ENCODE peak calls at places on chromosomes 16 and 17, in five cellular contexts. J is thyroid gland, B is PC-3, X is spleen, I is dorsolateral prefrontal cortex. Z is an unnamed sample.

GRCh38 chr16:69089091-69089912 is 16.2 kb upstream of the HAS3 start:
- DNase-seq in J (peak), B (no peak), X (no peak), I (no peak), Z (peak)

GRCh38 chr16:85179344-85180046 is 67.2 kb upstream of the CIBAR2 start:
- DNase-seq in J (no peak), B (no peak), X (no peak), I (no peak), Z (no peak)

GRCh38 chr17:34781571-34782108 is 179.6 kb downstream of the CCT6B start:
- DNase-seq in J (no peak), B (no peak), X (no peak), I (peak), Z (no peak)

GRCh38 chr17:40304464-40304863 is 4.5 kb upstream of the RARA start:
- DNase-seq in J (no peak), B (no peak), X (no peak), I (no peak), Z (no peak)

GRCh38 chr17:47335101-47335936 is 11.6 kb downstream of the EFCAB13 start:
- DNase-seq in J (no peak), B (no peak), X (no peak), I (no peak), Z (no peak)

GRCh38 chr17:72151565-72152391 is 31.0 kb downstream of the SOX9 start:
- DNase-seq in J (peak), B (peak), X (no peak), I (peak), Z (no peak)

GRCh38 chr16:85398050-85398451 is 215.1 kb upstream of the GSE1 start:
- DNase-seq in J (no peak), B (no peak), X (peak), I (peak), Z (no peak)

GRCh38 chr16:1612320-1613111 is at the start of gene CRAMP1:
- DNase-seq in J (no peak), B (no peak), X (no peak), I (no peak), Z (no peak)

GRCh38 chr16:49700222-49700927 is 155.5 kb downstream of the ZNF423 start:
- DNase-seq in J (peak), B (no peak), X (no peak), I (no peak), Z (no peak)

GRCh38 chr16:80852261-80852872 is 48.0 kb upstream of the CDYL2 start:
- DNase-seq in J (no peak), B (peak), X (no peak), I (no peak), Z (peak)

GRCh38 chr17:15494821-15495220 is 27.4 kb upstream of the CDRT4 start:
- DNase-seq in J (no peak), B (no peak), X (no peak), I (no peak), Z (no peak)

GRCh38 chr16:12573730-12574383 is 229.8 kb downstream of the CPPED1 start:
- DNase-seq in J (peak), B (peak), X (peak), I (peak), Z (no peak)

GRCh38 chr16:76123966-76124365 is 153.2 kb upstream of the CNTNAP4 start:
- DNase-seq in J (no peak), B (no peak), X (no peak), I (no peak), Z (no peak)

GRCh38 chr17:3660311-3660891 is 8.0 kb downstream of the TAX1BP3 start:
- DNase-seq in J (no peak), B (no peak), X (no peak), I (no peak), Z (no peak)

GRCh38 chr16:30394603-30395154 is 541 bp upstream of the ZNF48 start:
- DNase-seq in J (no peak), B (no peak), X (no peak), I (no peak), Z (no peak)

GRCh38 chr16:67093098-67093732 is 16.5 kb upstream of the PHAF1 start:
- DNase-seq in J (no peak), B (no peak), X (no peak), I (no peak), Z (no peak)

GRCh38 chr17:77432791-77433190 is 292.0 kb downstream of the SEC14L1 start:
- DNase-seq in J (no peak), B (no peak), X (no peak), I (no peak), Z (no peak)

GRCh38 chr17:50420419-50421112 is 5.5 kb upstream of the ACSF2 start:
- DNase-seq in J (no peak), B (no peak), X (no peak), I (no peak), Z (no peak)

GRCh38 chr17:6551909-6552768 is 4.2 kb downstream of the PITPNM3 start:
- DNase-seq in J (peak), B (peak), X (no peak), I (no peak), Z (no peak)

GRCh38 chr17:83067718-83068261 is 11.6 kb upstream of the METRNL start:
- DNase-seq in J (no peak), B (peak), X (peak), I (no peak), Z (no peak)

GRCh38 chr17:1783834-1784611 is 22.2 kb downstream of the SERPINF1 start:
- DNase-seq in J (peak), B (peak), X (peak), I (no peak), Z (no peak)

GRCh38 chr17:77755410-77755963 is 203.0 kb upstream of the TNRC6C start:
- DNase-seq in J (no peak), B (no peak), X (no peak), I (peak), Z (no peak)

GRCh38 chr16:27110524-27110896 is 43.8 kb downstream of the C16orf82 start:
- DNase-seq in J (no peak), B (no peak), X (no peak), I (no peak), Z (no peak)

GRCh38 chr17:21041753-21042433 is 918 bp downstream of the USP22 start:
- DNase-seq in J (peak), B (peak), X (peak), I (peak), Z (no peak)

GRCh38 chr17:21043296-21044232 is 753 bp upstream of the USP22 start:
- DNase-seq in J (peak), B (peak), X (peak), I (peak), Z (peak)

GRCh38 chr17:21037117-21037803 is 5.6 kb downstream of the USP22 start:
- DNase-seq in J (no peak), B (peak), X (no peak), I (no peak), Z (no peak)

GRCh38 chr17:21042434-21043295 is at the start of gene USP22:
- DNase-seq in J (peak), B (no peak), X (peak), I (peak), Z (peak)

GRCh38 chr17:21039839-21040575 is 2.8 kb downstream of the USP22 start:
- DNase-seq in J (peak), B (peak), X (no peak), I (no peak), Z (no peak)
- TF ChIP-seq CTCF in J (peak), B (peak), X (peak), I (peak), Z (peak)

GRCh38 chr16:4390266-4391260 is 18.9 kb downstream of the VASN start:
- DNase-seq in J (no peak), B (no peak), X (no peak), I (no peak), Z (no peak)
- TF ChIP-seq CTCF in J (no peak), B (no peak), X (no peak), I (no peak), Z (no peak)

GRCh38 chr16:73199214-73199613 is 151.3 kb upstream of the ZFHX3 start:
- DNase-seq in J (no peak), B (no peak), X (no peak), I (no peak), Z (no peak)
- TF ChIP-seq CTCF in J (no peak), B (peak), X (no peak), I (no peak), Z (no peak)

DNA sequence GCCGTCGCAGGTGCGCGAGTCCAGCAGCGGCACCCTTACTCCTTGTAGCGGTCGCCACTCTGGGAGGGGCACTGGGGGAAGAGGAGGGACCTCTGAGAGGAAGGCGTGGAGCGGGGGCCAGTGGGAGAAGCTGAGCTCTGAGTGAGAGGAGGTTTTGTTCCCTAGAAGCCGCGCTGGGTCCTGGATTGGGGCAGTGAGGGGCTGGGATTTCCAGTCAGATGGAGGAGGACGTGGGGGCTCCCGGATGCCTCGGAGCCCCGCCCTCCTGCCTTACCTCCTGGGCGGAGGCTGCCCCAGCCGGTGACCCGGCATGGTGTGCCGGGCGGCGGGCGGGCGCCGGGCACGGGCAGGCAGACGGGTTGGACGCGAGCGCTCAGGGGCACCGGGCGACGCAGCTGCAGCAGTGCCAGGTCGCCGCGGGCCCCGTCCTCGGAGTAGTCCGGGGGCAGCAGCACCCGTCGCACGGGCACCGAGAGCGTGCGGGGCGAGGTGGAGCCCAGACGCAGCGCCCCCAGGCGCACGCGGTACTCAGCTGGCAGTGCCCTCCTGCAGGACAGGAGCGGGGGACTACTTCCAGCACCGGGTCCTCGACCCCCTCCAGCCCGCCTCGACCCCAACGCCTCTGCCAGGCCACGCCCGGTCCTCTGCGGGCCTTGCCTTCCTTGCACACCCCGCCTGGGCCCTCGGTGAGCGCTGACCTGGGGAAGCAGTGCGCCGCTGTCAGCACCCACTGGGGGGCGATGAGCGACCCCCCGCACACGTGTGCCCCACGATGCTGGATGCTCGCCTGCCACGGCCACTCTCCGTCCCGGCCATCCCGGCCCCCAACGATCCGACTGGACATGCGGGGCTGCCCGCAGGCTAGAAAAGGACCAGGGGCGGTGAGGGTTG is 2.0 kb downstream of the PRSS33 start:
- DNase-seq in J (no peak), B (no peak), X (peak), I (peak), Z (no peak)
- TF ChIP-seq CTCF in J (no peak), B (peak), X (no peak), I (no peak), Z (no peak)

GRCh38 chr17:56478836-56479447 is 114.6 kb upstream of the NOG start:
- DNase-seq in J (no peak), B (peak), X (no peak), I (no peak), Z (no peak)
- TF ChIP-seq CTCF in J (peak), B (peak), X (peak), I (peak), Z (peak)

DNA sequence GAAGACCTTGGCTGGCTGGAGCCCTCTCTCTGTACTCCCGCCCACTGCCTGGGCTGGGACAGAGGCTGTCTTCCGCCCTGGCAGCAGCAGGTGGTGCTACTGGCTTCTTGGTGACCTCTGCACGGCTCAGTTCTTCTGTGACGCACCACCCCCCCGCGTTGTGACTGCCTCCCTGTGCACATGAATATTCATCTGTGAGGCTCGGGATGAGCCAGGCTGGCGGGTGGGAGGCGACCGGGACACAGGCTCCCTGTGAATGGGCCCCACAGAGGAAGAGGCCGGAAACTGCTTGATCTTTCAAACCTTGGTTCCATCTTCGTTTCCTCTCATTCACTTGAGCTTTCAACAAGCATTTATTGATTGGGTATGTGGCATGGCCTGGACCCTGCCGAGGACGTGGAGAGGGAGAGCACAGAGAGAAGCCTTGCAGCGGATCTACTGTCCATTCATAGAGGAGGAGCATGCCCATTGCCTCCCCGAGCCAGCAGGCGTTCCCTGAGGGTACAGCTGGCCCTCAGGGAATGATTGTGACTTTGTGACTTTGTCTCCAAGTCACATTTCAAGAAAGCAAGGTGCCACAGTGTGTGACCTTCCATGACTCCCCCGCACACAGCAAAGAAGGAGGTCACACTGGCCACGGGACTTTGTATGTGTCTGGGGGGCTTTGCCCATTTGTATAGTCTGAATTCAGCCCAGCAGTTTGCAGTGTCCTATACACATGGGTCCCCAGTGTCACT is 45.0 kb downstream of the B9D1 start:
- DNase-seq in J (peak), B (no peak), X (peak), I (peak), Z (peak)
- TF ChIP-seq CTCF in J (peak), B (peak), X (peak), I (peak), Z (peak)